ENCODE peak calls at places on chromosome 3, in nine cellular contexts. D is stimulated activated CD4-positive, alpha-beta T cell treated with anti-CD3 and anti-CD28 coated beads, Interleukin-2, amount 100 ng/mL, for 48 hours; I is T-helper 1 cell; Q is non-pigmented ciliary epithelial cell; K is Ammon's horn; C is MCF 10A; E is immature natural killer cell; H is AG10803; U is T-helper 9 cell. J is an unnamed sample.

GRCh38 chr3:177753498-177754155 is 556.3 kb upstream of the TBL1XR1 start:
- DNase-seq in D (no peak), I (no peak), Q (no peak), K (peak), C (no peak), E (no peak), H (no peak), U (no peak), J (peak)

GRCh38 chr3:115381573-115381912 is 234.5 kb upstream of the ZBTB20 start:
- DNase-seq in D (no peak), I (no peak), Q (no peak), K (peak), C (no peak), E (no peak), H (no peak), U (no peak), J (no peak)

GRCh38 chr3:175274474-175275218 is 415.5 kb downstream of the NAALADL2 start:
- DNase-seq in D (no peak), I (no peak), Q (no peak), K (no peak), C (no peak), E (no peak), H (no peak), U (no peak), J (no peak)

GRCh38 chr3:37456270-37456708 is 281.9 kb upstream of the LRRFIP2 start:
- DNase-seq in D (no peak), I (no peak), Q (no peak), K (peak), C (peak), E (no peak), H (peak), U (no peak), J (peak)

GRCh38 chr3:46484911-46485696 is 12.7 kb upstream of the RTP3 start:
- DNase-seq in D (no peak), I (no peak), Q (no peak), K (no peak), C (no peak), E (no peak), H (peak), U (no peak), J (no peak)

GRCh38 chr3:72340056-72340455 is 508.2 kb downstream of the SHQ1 start:
- DNase-seq in D (no peak), I (no peak), Q (no peak), K (no peak), C (no peak), E (no peak), H (no peak), U (no peak), J (no peak)

GRCh38 chr3:77323616-77324015 is 283.7 kb downstream of the ROBO2 start:
- DNase-seq in D (no peak), I (no peak), Q (no peak), K (no peak), C (no peak), E (no peak), H (peak), U (no peak), J (no peak)

GRCh38 chr3:152073267-152073666 is 195.5 kb upstream of the MBNL1 start:
- DNase-seq in D (no peak), I (no peak), Q (no peak), K (no peak), C (peak), E (no peak), H (peak), U (no peak), J (peak)

GRCh38 chr3:41357271-41357670 is 158.0 kb downstream of the CTNNB1 start:
- DNase-seq in D (no peak), I (no peak), Q (no peak), K (peak), C (no peak), E (no peak), H (no peak), U (no peak), J (no peak)

GRCh38 chr3:88188436-88188835 is 38.7 kb downstream of the C3orf38 start:
- DNase-seq in D (no peak), I (no peak), Q (no peak), K (peak), C (peak), E (no peak), H (no peak), U (no peak), J (no peak)

GRCh38 chr3:182644800-182645433 is 148.4 kb upstream of the ATP11B start:
- DNase-seq in D (peak), I (peak), Q (no peak), K (no peak), C (no peak), E (no peak), H (no peak), U (no peak), J (no peak)

GRCh38 chr3:42116466-42116865 is 25.3 kb downstream of the TRAK1 start:
- DNase-seq in D (no peak), I (no peak), Q (no peak), K (no peak), C (no peak), E (no peak), H (no peak), U (no peak), J (no peak)

GRCh38 chr3:187740446-187741399 is 4.5 kb downstream of the BCL6 start:
- DNase-seq in D (peak), I (peak), Q (no peak), K (peak), C (peak), E (peak), H (peak), U (peak), J (peak)

GRCh38 chr3:149368201-149368849 is 9.1 kb downstream of the TM4SF1 start:
- DNase-seq in D (no peak), I (no peak), Q (no peak), K (no peak), C (no peak), E (no peak), H (no peak), U (no peak), J (no peak)

GRCh38 chr3:43759297-43759782 is 68.6 kb downstream of the ABHD5 start:
- DNase-seq in D (no peak), I (peak), Q (no peak), K (peak), C (peak), E (no peak), H (peak), U (no peak), J (peak)

GRCh38 chr3:55269096-55269495 is 218.0 kb downstream of the WNT5A start:
- DNase-seq in D (no peak), I (no peak), Q (no peak), K (no peak), C (no peak), E (no peak), H (no peak), U (no peak), J (no peak)

GRCh38 chr3:136862611-136862951 is 573 bp downstream of the NCK1 start:
- DNase-seq in D (peak), I (peak), Q (no peak), K (peak), C (peak), E (peak), H (peak), U (peak), J (peak)

GRCh38 chr3:41213563-41213962 is 14.3 kb downstream of the CTNNB1 start:
- DNase-seq in D (no peak), I (no peak), Q (no peak), K (no peak), C (no peak), E (no peak), H (no peak), U (no peak), J (no peak)

GRCh38 chr3:141071681-141072260 is 20.6 kb downstream of the SPSB4 start:
- DNase-seq in D (no peak), I (no peak), Q (no peak), K (no peak), C (no peak), E (no peak), H (peak), U (no peak), J (no peak)

GRCh38 chr3:154089416-154090115 is 31.6 kb upstream of the ARHGEF26 start:
- DNase-seq in D (no peak), I (no peak), Q (no peak), K (no peak), C (no peak), E (no peak), H (no peak), U (no peak), J (no peak)

GRCh38 chr3:43327184-43327950 is 41.0 kb downstream of the SNRK start:
- DNase-seq in D (no peak), I (no peak), Q (no peak), K (peak), C (no peak), E (no peak), H (no peak), U (no peak), J (no peak)

GRCh38 chr3:100045696-100046095 is 68.6 kb downstream of the FILIP1L start:
- DNase-seq in D (no peak), I (no peak), Q (peak), K (peak), C (peak), E (no peak), H (peak), U (no peak), J (peak)

GRCh38 chr3:192223815-192224214 is 503.5 kb downstream of the FGF12 start:
- DNase-seq in D (no peak), I (no peak), Q (no peak), K (no peak), C (peak), E (no peak), H (no peak), U (no peak), J (no peak)

GRCh38 chr3:100252006-100252405 is 8.8 kb upstream of the TBC1D23 start:
- DNase-seq in D (no peak), I (no peak), Q (no peak), K (no peak), C (no peak), E (no peak), H (no peak), U (no peak), J (no peak)

GRCh38 chr3:141482250-141482937 is 4.4 kb upstream of the RASA2 start:
- DNase-seq in D (no peak), I (no peak), Q (peak), K (no peak), C (peak), E (no peak), H (peak), U (no peak), J (peak)